ENCODE peak calls at places on chromosome 20, in seven cellular contexts. N, L, A, T, R, C and P are unnamed samples. For H3K4me1, the result is how much of the 10 kb centered on the place peaks cover.

GRCh38 chr20:41329435-41330342 is 10.9 kb upstream of the LPIN3 start:
- DNase-seq in N (peak), L (peak), A (no peak), T (peak), R (peak), C (no peak), P (peak)

GRCh38 chr20:30489604-30490003 is 767.9 kb upstream of the DEFB115 start:
- DNase-seq in N (no peak), L (no peak), A (no peak), T (no peak), R (no peak), C (peak), P (no peak)

GRCh38 chr20:38094968-38095689 is 61.6 kb downstream of the RPRD1B start:
- DNase-seq in N (no peak), L (no peak), A (no peak), T (no peak), R (peak), C (no peak), P (no peak)

GRCh38 chr20:49888341-49889244 is 26.7 kb downstream of the SPATA2 start:
- DNase-seq in N (peak), L (peak), A (peak), T (peak), R (peak), C (peak), P (peak)

GRCh38 chr20:11522359-11522758 is 395.3 kb upstream of the BTBD3 start:
- DNase-seq in N (no peak), L (no peak), A (no peak), T (no peak), R (peak), C (no peak), P (no peak)

GRCh38 chr20:32567384-32568178 is 17.6 kb downstream of the NOL4L start:
- DNase-seq in N (no peak), L (no peak), A (no peak), T (no peak), R (no peak), C (no peak), P (peak)

GRCh38 chr20:52494244-52494643 is 302.7 kb upstream of the ZFP64 start:
- DNase-seq in N (peak), L (no peak), A (no peak), T (peak), R (peak), C (no peak), P (no peak)

GRCh38 chr20:57649617-57650015 is 29.4 kb upstream of the ZBP1 start:
- DNase-seq in N (no peak), L (no peak), A (no peak), T (peak), R (no peak), C (no peak), P (no peak)

GRCh38 chr20:50048420-50049166 is 64.4 kb downstream of the UBE2V1 start:
- DNase-seq in N (no peak), L (no peak), A (no peak), T (no peak), R (peak), C (no peak), P (peak)

GRCh38 chr20:12965212-12965879 is 43.4 kb upstream of the SPTLC3 start:
- DNase-seq in N (no peak), L (no peak), A (no peak), T (no peak), R (peak), C (no peak), P (no peak)

GRCh38 chr20:35002426-35003210 is 47.0 kb downstream of the MYH7B start:
- DNase-seq in N (no peak), L (no peak), A (no peak), T (no peak), R (no peak), C (no peak), P (no peak)

GRCh38 chr20:62739581-62740285 is 31.1 kb downstream of the NTSR1 start:
- DNase-seq in N (no peak), L (no peak), A (no peak), T (no peak), R (peak), C (no peak), P (peak)

GRCh38 chr20:16437387-16437990 is 135.8 kb downstream of the KIF16B start:
- DNase-seq in N (no peak), L (no peak), A (no peak), T (no peak), R (no peak), C (no peak), P (no peak)

GRCh38 chr20:7704021-7704420 is 236.2 kb downstream of the HAO1 start:
- DNase-seq in N (no peak), L (no peak), A (no peak), T (no peak), R (no peak), C (no peak), P (no peak)

GRCh38 chr20:48831702-48832422 is 4.1 kb upstream of the PREX1 start:
- DNase-seq in N (no peak), L (no peak), A (no peak), T (peak), R (peak), C (no peak), P (peak)

GRCh38 chr20:23995905-23996666 is 7.5 kb upstream of the GGTLC1 start:
- DNase-seq in N (no peak), L (peak), A (peak), T (peak), R (peak), C (peak), P (peak)

GRCh38 chr20:53343433-53343832 is 250.2 kb downstream of the ZNF217 start:
- DNase-seq in N (no peak), L (no peak), A (no peak), T (no peak), R (no peak), C (no peak), P (no peak)

GRCh38 chr20:62924567-62925419 is 1.5 kb downstream of the DIDO1 start:
- DNase-seq in N (peak), L (peak), A (peak), T (peak), R (peak), C (peak), P (no peak)

GRCh38 chr20:49893242-49894072 is 21.9 kb downstream of the SPATA2 start:
- DNase-seq in N (no peak), L (no peak), A (no peak), T (no peak), R (peak), C (no peak), P (no peak)

GRCh38 chr20:3818155-3819151 is 1.9 kb upstream of the AP5S1 start:
- DNase-seq in N (no peak), L (peak), A (peak), T (peak), R (peak), C (peak), P (peak)

GRCh38 chr20:40702504-40702903 is 13.5 kb upstream of the MAFB start:
- DNase-seq in N (no peak), L (peak), A (no peak), T (no peak), R (peak), C (peak), P (peak)

GRCh38 chr20:24670981-24671380 is 201.6 kb downstream of the SYNDIG1 start:
- DNase-seq in N (no peak), L (no peak), A (no peak), T (no peak), R (no peak), C (no peak), P (no peak)

GRCh38 chr20:37986873-37987601 is 46.2 kb downstream of the TTI1 start:
- DNase-seq in N (no peak), L (peak), A (peak), T (peak), R (peak), C (no peak), P (peak)

GRCh38 chr20:48697845-48698491 is 129.8 kb downstream of the PREX1 start:
- DNase-seq in N (no peak), L (peak), A (peak), T (peak), R (peak), C (no peak), P (peak)

GRCh38 chr20:13338999-13339411 is 117.9 kb downstream of the ISM1 start:
- DNase-seq in N (no peak), L (peak), A (no peak), T (peak), R (peak), C (no peak), P (no peak)

GRCh38 chr20:62437985-62438384 is 10.6 kb upstream of the RBBP8NL start:
- DNase-seq in N (no peak), L (no peak), A (no peak), T (no peak), R (no peak), C (no peak), P (no peak)

GRCh38 chr20:58818585-58819285 is 32.0 kb downstream of the GNAS-AS1 start:
- DNase-seq in N (no peak), L (no peak), A (no peak), T (no peak), R (peak), C (no peak), P (peak)

GRCh38 chr20:15940127-15940526 is 633.1 kb downstream of the KIF16B start:
- DNase-seq in N (no peak), L (no peak), A (no peak), T (no peak), R (no peak), C (no peak), P (no peak)

GRCh38 chr20:16062661-16063591 is 510.3 kb downstream of the KIF16B start:
- DNase-seq in N (no peak), L (no peak), A (peak), T (no peak), R (no peak), C (no peak), P (no peak)

GRCh38 chr20:54680872-54681297 is 205.5 kb downstream of the DOK5 start:
- DNase-seq in N (no peak), L (peak), A (peak), T (peak), R (peak), C (peak), P (peak)

GRCh38 chr20:19786311-19786710 is 28.3 kb downstream of the RIN2 start:
- DNase-seq in N (no peak), L (no peak), A (no peak), T (no peak), R (peak), C (no peak), P (peak)

GRCh38 chr20:19785886-19786285 is 27.8 kb downstream of the RIN2 start:
- DNase-seq in N (no peak), L (no peak), A (no peak), T (no peak), R (no peak), C (no peak), P (no peak)

GRCh38 chr20:19783966-19784401 is 25.9 kb downstream of the RIN2 start:
- DNase-seq in N (no peak), L (peak), A (peak), T (no peak), R (peak), C (no peak), P (peak)

GRCh38 chr20:19784511-19785172 is 26.6 kb downstream of the RIN2 start:
- DNase-seq in N (no peak), L (peak), A (peak), T (peak), R (peak), C (peak), P (peak)

GRCh38 chr20:19785173-19785799 is 27.2 kb downstream of the RIN2 start:
- DNase-seq in N (no peak), L (no peak), A (no peak), T (no peak), R (peak), C (no peak), P (no peak)
- H3K4me1 ChIP-seq in N (under half), L (under half), A (under half), T (under half), R (under half), C (under half), P (under half)

GRCh38 chr20:64245746-64246595 is 9.6 kb upstream of the PCMTD2 start:
- DNase-seq in N (no peak), L (no peak), A (peak), T (no peak), R (no peak), C (peak), P (no peak)

GRCh38 chr20:64250027-64250426 is 5.5 kb upstream of the PCMTD2 start:
- DNase-seq in N (no peak), L (no peak), A (no peak), T (no peak), R (no peak), C (no peak), P (no peak)

GRCh38 chr20:64247312-64247627 is 8.3 kb upstream of the PCMTD2 start:
- DNase-seq in N (no peak), L (no peak), A (no peak), T (no peak), R (no peak), C (peak), P (no peak)

GRCh38 chr20:64246616-64247311 is 8.8 kb upstream of the PCMTD2 start:
- DNase-seq in N (no peak), L (no peak), A (peak), T (no peak), R (no peak), C (peak), P (no peak)

DNA sequence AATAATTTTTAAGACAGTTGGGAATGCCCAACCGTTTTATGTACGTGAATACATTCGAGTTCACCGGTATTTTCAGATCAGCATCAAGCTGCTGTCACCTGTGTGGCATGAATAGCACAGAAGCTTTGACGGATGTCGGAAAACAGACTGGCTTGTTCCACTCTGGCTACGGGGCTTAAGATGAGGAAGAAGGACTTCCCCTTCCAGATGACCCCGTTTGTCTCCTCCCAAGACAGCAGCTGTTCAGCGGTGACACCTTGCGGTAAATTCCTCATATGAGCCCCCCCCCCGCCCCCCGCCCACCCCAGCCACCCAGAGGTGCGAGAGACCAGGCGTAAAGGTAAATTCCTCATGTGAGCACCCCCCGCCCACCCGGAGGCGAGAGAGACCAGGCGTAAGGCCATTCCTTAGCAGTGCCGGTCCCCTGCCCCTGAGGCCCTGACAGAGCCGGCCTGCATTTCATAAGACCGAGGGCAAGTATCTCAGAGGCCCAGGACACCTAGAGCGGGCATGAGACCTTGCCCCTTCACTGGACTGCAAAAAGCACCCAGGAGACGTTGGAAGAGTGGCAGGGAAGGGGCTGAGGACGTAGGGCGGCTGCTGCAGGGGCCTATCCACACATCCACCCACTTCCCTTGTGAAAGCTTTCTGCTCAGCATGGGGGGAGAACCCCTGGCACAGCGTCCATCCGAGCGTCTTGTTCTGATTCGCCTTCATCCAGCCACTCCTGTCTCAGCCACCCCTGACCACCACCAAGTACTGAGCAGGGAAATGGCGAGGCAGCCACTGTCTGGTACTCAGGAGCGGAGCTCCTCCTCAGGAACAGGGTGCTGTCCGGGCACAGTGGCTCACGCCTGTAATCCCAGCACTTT is 7.3 kb upstream of the PCMTD2 start:
- DNase-seq in N (no peak), L (no peak), A (no peak), T (no peak), R (no peak), C (peak), P (no peak)
- H3K4me3 ChIP-seq in N (no peak), L (no peak), A (no peak), T (no peak), R (no peak), C (no peak), P (no peak)

GRCh38 chr20:910840-911770 is 5.0 kb downstream of the ANGPT4 start:
- DNase-seq in N (no peak), L (no peak), A (no peak), T (no peak), R (peak), C (no peak), P (no peak)
- H3K4me1 ChIP-seq in N (under half), L (under half), A (under half), T (under half), R (under half), C (under half), P (under half)

GRCh38 chr20:9515761-9516657 is 1.6 kb downstream of the LAMP5 start:
- DNase-seq in N (no peak), L (no peak), A (peak), T (no peak), R (no peak), C (peak), P (no peak)
- H3K4me3 ChIP-seq in N (no peak), L (no peak), A (peak), T (no peak), R (no peak), C (peak), P (no peak)

GRCh38 chr20:51470521-51470875 is 72.0 kb downstream of the NFATC2 start:
- DNase-seq in N (no peak), L (no peak), A (no peak), T (no peak), R (no peak), C (no peak), P (no peak)

GRCh38 chr20:51469046-51469445 is 73.5 kb downstream of the NFATC2 start:
- DNase-seq in N (no peak), L (no peak), A (no peak), T (no peak), R (no peak), C (no peak), P (no peak)

GRCh38 chr20:51468636-51469035 is 73.9 kb downstream of the NFATC2 start:
- DNase-seq in N (no peak), L (no peak), A (no peak), T (no peak), R (no peak), C (no peak), P (no peak)

GRCh38 chr20:51469578-51470520 is 72.7 kb downstream of the NFATC2 start:
- DNase-seq in N (no peak), L (no peak), A (no peak), T (no peak), R (no peak), C (no peak), P (no peak)

DNA sequence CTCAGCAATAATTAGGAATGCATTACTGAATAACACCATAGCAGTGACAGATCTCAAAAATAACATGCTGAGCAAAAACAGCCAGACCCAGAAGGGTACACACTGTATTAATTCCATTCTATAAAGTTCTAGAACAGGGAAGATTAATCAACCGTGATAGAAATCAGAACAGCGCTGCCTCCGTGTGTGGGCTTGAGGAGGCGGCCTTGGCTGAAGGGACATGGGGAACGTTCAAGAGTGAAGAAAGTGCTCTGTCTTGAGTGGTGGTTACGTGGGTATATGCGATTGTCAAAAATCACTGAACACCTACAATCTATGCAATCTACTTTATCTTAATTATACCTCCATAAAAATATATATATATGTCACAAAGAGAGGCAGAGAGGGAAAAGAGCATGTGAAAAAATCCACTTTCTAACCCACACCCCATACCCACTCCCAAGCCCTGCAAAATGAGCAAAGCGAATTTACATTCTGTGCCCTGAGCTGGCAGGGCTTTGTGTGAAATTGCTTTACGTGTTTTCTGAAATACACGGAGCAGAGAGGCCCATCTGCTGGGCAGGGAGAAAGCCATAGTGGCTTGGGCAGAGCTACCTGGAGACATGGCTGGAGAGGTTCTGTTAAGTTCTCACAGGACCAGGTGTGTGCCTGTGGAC is 74.4 kb downstream of the NFATC2 start:
- DNase-seq in N (no peak), L (no peak), A (no peak), T (no peak), R (no peak), C (no peak), P (no peak)
- H3K4me1 ChIP-seq in N (under half), L (under half), A (under half), T (under half), R (under half), C (under half), P (under half)

DNA sequence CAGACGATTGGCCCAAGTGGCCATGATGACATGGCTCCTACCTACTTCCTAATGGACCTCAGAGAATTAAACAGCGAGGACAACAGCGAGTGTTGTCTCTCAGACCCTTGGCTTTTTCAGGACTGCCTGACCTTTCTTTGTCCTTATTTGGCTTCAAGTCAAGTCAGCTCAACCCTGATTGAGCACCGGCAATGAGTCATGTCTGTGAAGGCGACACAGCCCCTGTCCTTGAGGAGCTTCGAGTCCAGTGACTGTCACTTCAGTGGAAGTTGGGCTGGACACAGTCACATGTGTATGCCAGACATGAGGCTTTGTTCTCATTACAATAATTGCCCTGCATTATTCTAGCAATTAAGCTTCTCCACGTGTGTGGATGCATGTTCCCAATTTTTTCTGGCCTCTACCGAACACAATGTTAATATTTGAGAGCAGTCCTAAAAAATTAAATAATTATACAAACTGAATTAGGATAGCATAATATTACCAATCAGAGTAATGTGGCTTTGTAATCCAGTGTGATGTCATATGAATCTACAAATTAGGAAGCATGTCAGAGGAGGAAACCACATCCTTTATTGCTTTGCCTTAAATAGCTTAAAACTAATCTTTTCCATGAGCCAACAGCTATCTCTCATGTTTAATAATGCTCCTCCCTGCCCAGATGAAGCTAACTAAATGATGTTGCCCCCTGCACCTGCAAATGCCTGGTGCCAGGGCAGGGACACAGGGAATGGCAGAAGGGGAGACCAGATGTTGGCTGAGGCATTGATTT is 178.6 kb downstream of the CDH26 start:
- DNase-seq in N (no peak), L (no peak), A (no peak), T (no peak), R (no peak), C (no peak), P (no peak)
- H3K4me3 ChIP-seq in N (no peak), L (no peak), A (no peak), T (no peak), R (no peak), C (no peak), P (no peak)

GRCh38 chr20:44891826-44892225 is 6.3 kb downstream of the YWHAB start:
- DNase-seq in N (no peak), L (no peak), A (no peak), T (no peak), R (no peak), C (no peak), P (no peak)
- H3K4me1 ChIP-seq in N (half or more), L (half or more), A (under half), T (under half), R (under half), C (under half), P (under half)